ENCODE peak calls at places on chromosomes 3 and 15, in five cellular contexts. U, A, B, F and E are unnamed samples.

GRCh38 chr3:4008205-4008604 is 209.0 kb downstream of the LRRN1 start:
- DNase-seq in U (no peak), A (no peak), B (no peak), F (no peak), E (no peak)

GRCh38 chr3:186821429-186822367 is 15.4 kb upstream of the RFC4 start:
- DNase-seq in U (peak; percentile 86), A (peak; percentile 53), B (peak; percentile 63), F (no peak), E (no peak)

GRCh38 chr3:17398959-17399551 is 343.4 kb downstream of the TBC1D5 start:
- DNase-seq in U (no peak), A (no peak), B (no peak), F (no peak), E (no peak)

GRCh38 chr3:184680411-184680990 is 31.4 kb downstream of the MAGEF1 start:
- DNase-seq in U (no peak), A (no peak), B (no peak), F (no peak), E (no peak)

GRCh38 chr3:120780977-120781376 is 38.4 kb downstream of the GTF2E1 start:
- DNase-seq in U (peak; percentile 78), A (peak; percentile 91), B (no peak), F (peak; percentile 7), E (no peak)

GRCh38 chr15:31483924-31484368 is 157.3 kb downstream of the KLF13 start:
- DNase-seq in U (no peak), A (no peak), B (no peak), F (no peak), E (peak; percentile 36)

GRCh38 chr3:46853441-46854410 is 9.5 kb downstream of the MYL3 start:
- DNase-seq in U (no peak), A (no peak), B (no peak), F (no peak), E (no peak)

GRCh38 chr3:143865302-143865701 is 17.0 kb upstream of the SLC9A9 start:
- DNase-seq in U (no peak), A (no peak), B (no peak), F (no peak), E (no peak)

GRCh38 chr3:72231439-72232196 is 446.7 kb upstream of the PROK2 start:
- DNase-seq in U (peak; percentile 23), A (no peak), B (no peak), F (no peak), E (no peak)

GRCh38 chr3:174951023-174951422 is 91.9 kb downstream of the NAALADL2 start:
- DNase-seq in U (peak; percentile 78), A (peak; percentile 91), B (no peak), F (no peak), E (no peak)

GRCh38 chr15:89419370-89419984 is 76.9 kb downstream of the RHCG start:
- DNase-seq in U (peak; percentile 63), A (peak; percentile 8), B (peak; percentile 92), F (peak; percentile 39), E (peak; percentile 86)

GRCh38 chr15:90022905-90023700 is 22.0 kb downstream of the ZNF710 start:
- DNase-seq in U (no peak), A (no peak), B (no peak), F (no peak), E (no peak)

GRCh38 chr3:168514252-168514651 is 418.5 kb upstream of the GOLIM4 start:
- DNase-seq in U (no peak), A (no peak), B (no peak), F (no peak), E (peak; percentile 46)

GRCh38 chr3:43035801-43036340 is 56.8 kb downstream of the GASK1A start:
- DNase-seq in U (no peak), A (no peak), B (no peak), F (no peak), E (no peak)

GRCh38 chr15:28921336-28921735 is 35.6 kb downstream of the APBA2 start:
- DNase-seq in U (no peak), A (no peak), B (no peak), F (no peak), E (no peak)

GRCh38 chr3:82093641-82094040 is 332.2 kb upstream of the GBE1 start:
- DNase-seq in U (no peak), A (no peak), B (no peak), F (no peak), E (no peak)

GRCh38 chr3:4741404-4742307 is 237.6 kb upstream of the BHLHE40 start:
- DNase-seq in U (peak; percentile 94), A (peak; percentile 100), B (no peak), F (peak; percentile 67), E (no peak)

GRCh38 chr3:181567446-181568075 is 144.2 kb upstream of the SOX2 start:
- DNase-seq in U (peak; percentile 55), A (peak; percentile 69), B (no peak), F (no peak), E (no peak)

GRCh38 chr3:187286467-187287059 is 5.0 kb downstream of the MASP1 start:
- DNase-seq in U (peak; percentile 92), A (peak; percentile 30), B (no peak), F (no peak), E (no peak)

GRCh38 chr15:72227720-72228119 is 3.3 kb downstream of the PKM start:
- DNase-seq in U (peak; percentile 45), A (no peak), B (no peak), F (no peak), E (no peak)

GRCh38 chr3:186217820-186218164 is 108.9 kb upstream of the ETV5 start:
- DNase-seq in U (no peak), A (peak; percentile 60), B (no peak), F (peak; percentile 20), E (no peak)

GRCh38 chr3:13465236-13465958 is 14.7 kb upstream of the HDAC11 start:
- DNase-seq in U (no peak), A (no peak), B (no peak), F (no peak), E (no peak)

GRCh38 chr15:64460737-64461576 is 579 bp downstream of the ZNF609 start:
- DNase-seq in U (peak; percentile 91), A (peak; percentile 74), B (peak; percentile 56), F (peak; percentile 33), E (peak; percentile 46)

GRCh38 chr3:46665763-46666470 is 27.6 kb downstream of the ALS2CL start:
- DNase-seq in U (no peak), A (no peak), B (no peak), F (no peak), E (peak; percentile 18)

GRCh38 chr15:74464216-74464615 is 3.3 kb upstream of the UBL7 start:
- DNase-seq in U (no peak), A (no peak), B (no peak), F (no peak), E (no peak)

GRCh38 chr3:98778852-98779379 is 15.8 kb downstream of the ST3GAL6 start:
- DNase-seq in U (peak; percentile 84), A (peak; percentile 99), B (no peak), F (no peak), E (no peak)

GRCh38 chr3:11195201-11195600 is 40.9 kb downstream of the HRH1 start:
- DNase-seq in U (peak; percentile 35), A (no peak), B (no peak), F (no peak), E (no peak)
- H2AFZ ChIP-seq in U (peak overlapping the region; percentile 64), A (peak overlapping the region; percentile 24), B (no peak overlapping the region), F (no peak overlapping the region), E (no peak overlapping the region)

GRCh38 chr3:110423276-110423675 is 648.3 kb upstream of the NECTIN3 start:
- DNase-seq in U (no peak), A (no peak), B (no peak), F (no peak), E (no peak)

GRCh38 chr3:110419571-110419970 is 652.0 kb upstream of the NECTIN3 start:
- DNase-seq in U (peak; percentile 12), A (peak; percentile 4), B (no peak), F (no peak), E (no peak)

GRCh38 chr3:110420158-110420641 is 651.4 kb upstream of the NECTIN3 start:
- DNase-seq in U (peak; percentile 79), A (peak; percentile 79), B (no peak), F (no peak), E (no peak)

GRCh38 chr3:110414851-110415250 is 656.8 kb upstream of the NECTIN3 start:
- DNase-seq in U (peak; percentile 84), A (peak; percentile 86), B (no peak), F (no peak), E (no peak)

DNA sequence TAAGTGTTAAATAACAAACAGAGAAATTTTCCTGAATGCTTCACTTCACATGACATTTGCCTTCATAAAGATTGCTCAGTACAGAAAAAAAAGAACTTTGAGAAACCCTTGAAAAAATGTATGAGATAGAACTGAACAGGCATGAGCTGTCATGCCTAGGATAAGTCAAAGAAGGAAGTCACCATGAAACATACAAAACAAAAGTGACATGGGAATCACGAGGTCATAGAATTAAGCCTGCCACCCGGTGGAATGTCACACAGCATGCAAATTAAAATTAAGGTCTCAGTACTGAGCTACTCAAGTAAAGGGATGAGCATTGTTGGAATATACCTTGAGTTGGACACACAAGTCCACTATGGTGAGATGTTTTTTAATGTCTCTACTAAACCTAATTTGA is 652.5 kb upstream of the NECTIN3 start:
- DNase-seq in U (peak; percentile 3), A (no peak), B (no peak), F (no peak), E (no peak)
- H2AFZ ChIP-seq in U (peak overlapping the region; percentile 47), A (no peak overlapping the region), B (no peak overlapping the region), F (no peak overlapping the region), E (no peak overlapping the region)

GRCh38 chr3:147118611-147119010 is 287.7 kb downstream of the ZIC4 start:
- DNase-seq in U (no peak), A (no peak), B (no peak), F (no peak), E (no peak)

GRCh38 chr3:147119346-147119745 is 287.0 kb downstream of the ZIC4 start:
- DNase-seq in U (no peak), A (no peak), B (no peak), F (no peak), E (no peak)

GRCh38 chr3:147117631-147118030 is 288.7 kb downstream of the ZIC4 start:
- DNase-seq in U (no peak), A (no peak), B (no peak), F (no peak), E (no peak)

GRCh38 chr3:147113293-147114045 is 292.9 kb downstream of the ZIC4 start:
- DNase-seq in U (peak; percentile 87), A (peak; percentile 97), B (no peak), F (peak; percentile 3), E (no peak)
- H2AFZ ChIP-seq in U (no peak overlapping the region), A (no peak overlapping the region), B (no peak overlapping the region), F (no peak overlapping the region), E (no peak overlapping the region)

GRCh38 chr3:129974451-129975331 is at the start of gene TRH:
- DNase-seq in U (no peak), A (no peak), B (peak; percentile 78), F (no peak), E (peak; percentile 51)
- H2AFZ ChIP-seq in U (peak within 1 kb of the TSS; percentile 5), A (peak within 1 kb of the TSS; percentile 56), B (peak within 1 kb of the TSS; percentile 92), F (no peak within 1 kb of the TSS), E (no peak within 1 kb of the TSS)